ENCODE peak calls at places on chromosomes 1 and 21, in ten cellular contexts. C is esophagus squamous epithelium; M is left ventricle myocardium inferior; I is NCI-H1694; L is activated CD4-positive, alpha-beta T cell treated with anti-CD3 and anti-CD28 coated beads for 48 hours; K is cardiac muscle cell; W is kidney tubule cell; V is lower leg skin; P is Caki2; D is RPMI7951. E is an unnamed sample.

GRCh38 chr1:28508435-28508754 is 2.6 kb downstream of the RCC1 start:
- DNase-seq in C (no peak), M (no peak), I (no peak), L (peak; percentile 36), K (peak; percentile 30), W (peak; percentile 41), V (no peak), P (no peak), D (no peak), E (peak; percentile 24)

GRCh38 chr1:84370831-84371394 is 27.4 kb upstream of the DNASE2B start:
- DNase-seq in C (no peak), M (no peak), I (no peak), L (no peak), K (no peak), W (peak; percentile 21), V (no peak), P (no peak), D (peak; percentile 76), E (no peak)

GRCh38 chr1:86429122-86429725 is 5.3 kb downstream of the CLCA2 start:
- DNase-seq in C (no peak), M (no peak), I (no peak), L (no peak), K (no peak), W (no peak), V (no peak), P (no peak), D (peak; percentile 68), E (no peak)

GRCh38 chr1:243475966-243476365 is 220.1 kb downstream of the SDCCAG8 start:
- DNase-seq in C (no peak), M (no peak), I (peak; percentile 100), L (no peak), K (peak; percentile 28), W (peak; percentile 39), V (no peak), P (no peak), D (peak; percentile 61), E (peak; percentile 28)

GRCh38 chr1:17551755-17552234 is 12.3 kb downstream of the ARHGEF10L start:
- DNase-seq in C (no peak), M (peak; percentile 50), I (peak; percentile 91), L (no peak), K (no peak), W (peak; percentile 93), V (no peak), P (peak; percentile 82), D (peak; percentile 79), E (peak; percentile 64)

GRCh38 chr1:81414417-81415087 is 386.2 kb upstream of the ADGRL2 start:
- DNase-seq in C (no peak), M (peak; percentile 77), I (peak; percentile 17), L (peak; percentile 36), K (peak; percentile 66), W (peak; percentile 64), V (peak; percentile 95), P (no peak), D (no peak), E (peak; percentile 71)

GRCh38 chr1:27873671-27874384 is 1.5 kb downstream of the THEMIS2 start:
- DNase-seq in C (no peak), M (no peak), I (no peak), L (peak; percentile 29), K (no peak), W (no peak), V (peak; percentile 75), P (no peak), D (no peak), E (no peak)

GRCh38 chr1:109199710-109200109 is 14.0 kb upstream of the SARS1 start:
- DNase-seq in C (no peak), M (no peak), I (no peak), L (peak; percentile 25), K (no peak), W (no peak), V (peak; percentile 81), P (no peak), D (no peak), E (no peak)

GRCh38 chr21:46095814-46096595 is 1.9 kb upstream of the COL6A2 start:
- DNase-seq in C (no peak), M (no peak), I (no peak), L (no peak), K (no peak), W (no peak), V (peak; percentile 80), P (no peak), D (no peak), E (no peak)

GRCh38 chr1:241838831-241839365 is 9.1 kb upstream of the EXO1 start:
- DNase-seq in C (no peak), M (no peak), I (no peak), L (no peak), K (no peak), W (no peak), V (no peak), P (no peak), D (no peak), E (no peak)

GRCh38 chr1:218874801-218875400 is 298.8 kb upstream of the LYPLAL1 start:
- DNase-seq in C (no peak), M (no peak), I (no peak), L (no peak), K (no peak), W (no peak), V (no peak), P (no peak), D (no peak), E (peak; percentile 15)

GRCh38 chr1:219296430-219296850 is 122.8 kb downstream of the LYPLAL1 start:
- DNase-seq in C (no peak), M (no peak), I (no peak), L (no peak), K (no peak), W (no peak), V (no peak), P (no peak), D (no peak), E (peak; percentile 33)

GRCh38 chr1:7401814-7402547 is 369.1 kb upstream of the VAMP3 start:
- DNase-seq in C (no peak), M (no peak), I (no peak), L (no peak), K (no peak), W (peak; percentile 100), V (peak; percentile 34), P (peak; percentile 98), D (peak; percentile 96), E (peak; percentile 97)

GRCh38 chr1:222079546-222079945 is 337.7 kb upstream of the DUSP10 start:
- DNase-seq in C (no peak), M (no peak), I (no peak), L (no peak), K (no peak), W (no peak), V (no peak), P (no peak), D (no peak), E (no peak)